ENCODE peak calls at places on chromosomes 3 and 15, in five cellular contexts. A is A549, Y is fibroblast of mammary gland, D is right lobe of liver, I is neural crest cell. E is an unnamed sample.

GRCh38 chr3:121660356-121661171 is at the start of gene HCLS1:
- DNase-seq in A (no peak), Y (peak; percentile 18), D (peak; percentile 68), I (no peak), E (no peak)

GRCh38 chr3:129050556-129051295 is 9.9 kb upstream of the GP9 start:
- DNase-seq in A (no peak), Y (no peak), D (peak; percentile 36), I (no peak), E (no peak)

GRCh38 chr15:65092046-65092770 is 15.7 kb downstream of the KBTBD13 start:
- DNase-seq in A (no peak), Y (no peak), D (no peak), I (no peak), E (peak; percentile 27)

GRCh38 chr15:49301562-49301961 is 121.5 kb upstream of the FGF7 start:
- DNase-seq in A (no peak), Y (peak; percentile 68), D (no peak), I (no peak), E (no peak)

GRCh38 chr3:13563321-13563720 is 14.4 kb downstream of the FBLN2 start:
- DNase-seq in A (no peak), Y (no peak), D (no peak), I (no peak), E (peak; percentile 83)

GRCh38 chr15:58410353-58410752 is 21.4 kb upstream of the LIPC start:
- DNase-seq in A (no peak), Y (peak; percentile 27), D (no peak), I (no peak), E (no peak)

GRCh38 chr3:132456141-132456540 is 38.8 kb downstream of the DNAJC13 start:
- DNase-seq in A (no peak), Y (no peak), D (no peak), I (no peak), E (no peak)

GRCh38 chr15:48358229-48358641 is 27.0 kb downstream of the DUT start:
- DNase-seq in A (peak; percentile 24), Y (peak; percentile 79), D (no peak), I (no peak), E (no peak)

GRCh38 chr3:45773044-45773443 is 23.3 kb downstream of the SLC6A20 start:
- DNase-seq in A (no peak), Y (no peak), D (no peak), I (no peak), E (no peak)

GRCh38 chr3:111998661-111999641 is at the start of gene TAGLN3:
- DNase-seq in A (no peak), Y (no peak), D (no peak), I (peak; percentile 72), E (no peak)

GRCh38 chr3:123379041-123379830 is 69.7 kb downstream of the ADCY5 start:
- DNase-seq in A (no peak), Y (no peak), D (no peak), I (no peak), E (no peak)

GRCh38 chr3:65483475-65483874 is 555.2 kb downstream of the MAGI1 start:
- DNase-seq in A (no peak), Y (peak; percentile 22), D (no peak), I (no peak), E (no peak)

GRCh38 chr3:122754867-122755835 is 38.5 kb downstream of the HSPBAP1 start:
- DNase-seq in A (peak; percentile 67), Y (peak; percentile 61), D (no peak), I (no peak), E (no peak)

GRCh38 chr15:96200357-96200972 is 130.0 kb upstream of the NR2F2 start:
- DNase-seq in A (no peak), Y (no peak), D (no peak), I (no peak), E (no peak)

GRCh38 chr15:67082007-67082536 is 16.7 kb downstream of the SMAD3 start:
- DNase-seq in A (no peak), Y (no peak), D (no peak), I (no peak), E (no peak)

GRCh38 chr15:40146037-40146436 is 14.8 kb upstream of the BUB1B start:
- DNase-seq in A (peak; percentile 23), Y (peak; percentile 38), D (no peak), I (no peak), E (no peak)

GRCh38 chr3:66603161-66603611 is 102.4 kb upstream of the LRIG1 start:
- DNase-seq in A (no peak), Y (no peak), D (no peak), I (no peak), E (no peak)

GRCh38 chr15:33476908-33477307 is 166.1 kb downstream of the RYR3 start:
- DNase-seq in A (no peak), Y (no peak), D (no peak), I (no peak), E (no peak)

GRCh38 chr3:100457811-100458210 is 34.6 kb upstream of the TMEM45A start:
- DNase-seq in A (no peak), Y (no peak), D (no peak), I (no peak), E (no peak)

E was measured in chondrocyte.